ENCODE peak calls at places on chromosome 9, in five cellular contexts. A is NCI-H1092 treated with DMSO at 0.1 percent for 48 hours; U is CD4-positive, alpha-beta T cell; N is glutamatergic neuron; T is upper lobe of left lung. I is an unnamed sample.

GRCh38 chr9:81317939-81318338 is 371.4 kb downstream of the TLE1 start:
- DNase-seq in A (no peak), N (no peak), U (no peak), T (no peak), I (no peak)

GRCh38 chr9:96524764-96525163 is 74.8 kb downstream of the HABP4 start:
- DNase-seq in U (no peak), N (no peak), T (no peak), A (no peak), I (no peak)

GRCh38 chr9:4328723-4329122 is 28.9 kb upstream of the GLIS3 start:
- DNase-seq in T (no peak), A (no peak), N (no peak), U (no peak), I (no peak)

GRCh38 chr9:133962341-133962740 is 29.8 kb downstream of the VAV2 start:
- DNase-seq in T (no peak), A (no peak), U (no peak), N (no peak), I (no peak)

GRCh38 chr9:38638881-38639576 is 18.6 kb upstream of the ANKRD18A start:
- DNase-seq in N (no peak), A (no peak), T (no peak), U (no peak), I (no peak)

GRCh38 chr9:70291446-70291845 is 32.7 kb downstream of the SMC5 start:
- DNase-seq in N (no peak), U (no peak), T (no peak), A (no peak), I (no peak)

GRCh38 chr9:124242331-124243194 is 15.2 kb upstream of the NEK6 start:
- DNase-seq in N (peak), U (no peak), A (no peak), T (no peak), I (no peak)

GRCh38 chr9:129866373-129867137 is 31.3 kb downstream of the USP20 start:
- DNase-seq in U (peak), N (peak), A (no peak), T (peak), I (no peak)

GRCh38 chr9:93048706-93049448 is 9.6 kb upstream of the SUSD3 start:
- DNase-seq in A (no peak), U (no peak), N (no peak), T (no peak), I (no peak)

GRCh38 chr9:135216666-135217431 is 129.4 kb downstream of the OLFM1 start:
- DNase-seq in A (peak), U (no peak), N (peak), T (peak), I (no peak)

I was measured in COR-L47.